ENCODE peak calls at places on chromosome 22, in six cellular contexts. V is EH; O is hypothalamus; N is activated naive CD4-positive, alpha-beta T cell treated with anti-CD3 and anti-CD28 coated beads, Interleukin-2, amount 50 U/mL, for 16 hours; A is stimulated activated naive CD4-positive, alpha-beta T cell; U is cardiac fibroblast. X is an unnamed sample.

GRCh38 chr22:49754674-49755590 is 72.7 kb downstream of the BRD1 start:
- DNase-seq in V (no peak), O (no peak), N (no peak), A (no peak), U (no peak), X (no peak)

GRCh38 chr22:43957871-43958270 is 2.6 kb downstream of the SAMM50 start:
- DNase-seq in V (peak), O (no peak), N (no peak), A (no peak), U (peak), X (peak)

GRCh38 chr22:39220897-39221850 is 23.6 kb downstream of the PDGFB start:
- DNase-seq in V (peak), O (no peak), N (no peak), A (no peak), U (peak), X (peak)

GRCh38 chr22:23696326-23696851 is 5.6 kb downstream of the RGL4 start:
- DNase-seq in V (no peak), O (no peak), N (peak), A (peak), U (peak), X (no peak)

GRCh38 chr22:50009765-50010675 is 2.5 kb downstream of the IL17REL start:
- DNase-seq in V (no peak), O (no peak), N (no peak), A (no peak), U (no peak), X (no peak)

GRCh38 chr22:21917206-21917958 is 35.3 kb downstream of the PPM1F start:
- DNase-seq in V (no peak), O (no peak), N (no peak), A (no peak), U (no peak), X (no peak)

GRCh38 chr22:20149257-20150250 is 1.3 kb downstream of the CCDC188 start:
- DNase-seq in V (no peak), O (no peak), N (no peak), A (no peak), U (no peak), X (no peak)

GRCh38 chr22:37167981-37168647 is 18.4 kb upstream of the IL2RB start:
- DNase-seq in V (no peak), O (no peak), N (no peak), A (no peak), U (no peak), X (no peak)

GRCh38 chr22:28075260-28075981 is 156.4 kb upstream of the PITPNB start:
- DNase-seq in V (peak), O (no peak), N (no peak), A (no peak), U (peak), X (peak)

GRCh38 chr22:44436656-44437492 is 61.2 kb downstream of the RTL6 start:
- DNase-seq in V (no peak), O (no peak), N (no peak), A (no peak), U (no peak), X (no peak)

GRCh38 chr22:40520562-40520961 is 116.0 kb downstream of the MRTFA start:
- DNase-seq in V (no peak), O (no peak), N (no peak), A (no peak), U (no peak), X (no peak)

GRCh38 chr22:21067075-21067900 is 21.5 kb downstream of the LRRC74B start:
- DNase-seq in V (no peak), O (no peak), N (no peak), A (no peak), U (no peak), X (no peak)

GRCh38 chr22:46084376-46084775 is 66.0 kb upstream of the PPARA start:
- DNase-seq in V (no peak), O (no peak), N (no peak), A (no peak), U (no peak), X (no peak)

GRCh38 chr22:38240734-38241252 is 32.0 kb downstream of the TMEM184B start:
- DNase-seq in V (peak), O (peak), N (no peak), A (no peak), U (peak), X (peak)

GRCh38 chr22:17952273-17952801 is 72.0 kb downstream of the MICAL3 start:
- DNase-seq in V (no peak), O (no peak), N (no peak), A (no peak), U (no peak), X (no peak)

GRCh38 chr22:24186352-24186740 is 5.1 kb downstream of the SUSD2 start:
- DNase-seq in V (no peak), O (no peak), N (no peak), A (no peak), U (no peak), X (no peak)

GRCh38 chr22:44431256-44431655 is 66.8 kb downstream of the RTL6 start:
- DNase-seq in V (no peak), O (no peak), N (no peak), A (no peak), U (no peak), X (no peak)

GRCh38 chr22:47593911-47594311 is 831.5 kb downstream of the TBC1D22A start:
- DNase-seq in V (no peak), O (no peak), N (no peak), A (no peak), U (no peak), X (no peak)

GRCh38 chr22:50084085-50084484 is 1.1 kb downstream of the MLC1 start:
- DNase-seq in V (no peak), O (no peak), N (no peak), A (no peak), U (no peak), X (no peak)

GRCh38 chr22:27110985-27111451 is 453.6 kb downstream of the MIAT start:
- DNase-seq in V (peak), O (no peak), N (no peak), A (no peak), U (peak), X (no peak)

GRCh38 chr22:30425616-30426394 is at the start of gene MTFP1:
- DNase-seq in V (peak), O (peak), N (peak), A (peak), U (peak), X (peak)

GRCh38 chr22:41256254-41256897 is 15.6 kb upstream of the CHADL start:
- DNase-seq in V (peak), O (no peak), N (no peak), A (no peak), U (peak), X (peak)

GRCh38 chr22:25668437-25668836 is 73.6 kb upstream of the MYO18B start:
- DNase-seq in V (no peak), O (no peak), N (no peak), A (no peak), U (peak), X (peak)

GRCh38 chr22:43151251-43152000 is at the start of gene TSPO:
- DNase-seq in V (peak), O (peak), N (peak), A (peak), U (peak), X (peak)

GRCh38 chr22:39592104-39593060 is 21.8 kb downstream of the CACNA1I start:
- DNase-seq in V (peak), O (no peak), N (no peak), A (no peak), U (peak), X (peak)

GRCh38 chr22:30420401-30421178 is 5.0 kb upstream of the MTFP1 start:
- DNase-seq in V (peak), O (no peak), N (no peak), A (no peak), U (peak), X (peak)

GRCh38 chr22:22721681-22722309 is 77.4 kb downstream of the GGTLC2 start:
- DNase-seq in V (peak), O (no peak), N (peak), A (no peak), U (peak), X (peak)

GRCh38 chr22:20319041-20319744 is 667 bp downstream of the DGCR6L start:
- DNase-seq in V (peak), O (no peak), N (no peak), A (no peak), U (peak), X (no peak)

GRCh38 chr22:22348127-22348814 is 103.7 kb downstream of the VPREB1 start:
- DNase-seq in V (no peak), O (no peak), N (no peak), A (no peak), U (peak), X (peak)

GRCh38 chr22:33823552-33823951 is 96.7 kb downstream of the LARGE1 start:
- DNase-seq in V (peak), O (no peak), N (no peak), A (no peak), U (peak), X (no peak)

GRCh38 chr22:35546886-35547285 is 6.3 kb downstream of the RASD2 start:
- DNase-seq in V (no peak), O (no peak), N (no peak), A (no peak), U (no peak), X (no peak)

GRCh38 chr22:35400335-35400680 is 368 bp downstream of the MCM5 start:
- DNase-seq in V (peak), O (no peak), N (peak), A (no peak), U (no peak), X (no peak)

GRCh38 chr22:37897805-37898204 is 8.3 kb upstream of the MICALL1 start:
- DNase-seq in V (peak), O (no peak), N (no peak), A (no peak), U (no peak), X (no peak)

GRCh38 chr22:42711895-42712837 is 8.5 kb downstream of the A4GALT start:
- DNase-seq in V (no peak), O (no peak), N (no peak), A (no peak), U (no peak), X (no peak)

GRCh38 chr22:36285545-36285944 is 32.6 kb downstream of the APOL1 start:
- DNase-seq in V (no peak), O (no peak), N (no peak), A (no peak), U (no peak), X (no peak)

GRCh38 chr22:47610766-47611165 is 848.3 kb downstream of the TBC1D22A start:
- DNase-seq in V (no peak), O (no peak), N (no peak), A (no peak), U (no peak), X (no peak)

GRCh38 chr22:39316440-39317083 is 2.9 kb downstream of the RPL3 start:
- DNase-seq in V (peak), O (peak), N (peak), A (peak), U (peak), X (peak)

GRCh38 chr22:19137384-19138216 is 6.5 kb downstream of the TSSK2 start:
- DNase-seq in V (no peak), O (no peak), N (no peak), A (no peak), U (no peak), X (no peak)

X was measured in MCF 10A.